ENCODE peak calls at places on chromosomes 13 and 19, in ten cellular contexts. Y is neural progenitor cell, B is right atrium auricular region, U is sigmoid colon, C is cardiac muscle cell, Z is astrocyte of the spinal cord, L is activated B cell treated with CpG ODN at 0.5 μM for 24 hours, Q is breast epithelium, E is WTC11, V is HFFc6. D is an unnamed sample.

GRCh38 chr13:113151745-113152707 is 6.4 kb upstream of the PROZ start:
- DNase-seq in Y (no peak), B (peak), U (no peak), C (no peak), Z (peak), L (no peak), Q (no peak), E (no peak), V (peak), D (peak)

GRCh38 chr19:7730286-7731217 is 1.4 kb downstream of the CLEC4G start:
- DNase-seq in Y (no peak), B (no peak), U (no peak), C (no peak), Z (no peak), L (no peak), Q (no peak), E (peak), V (no peak), D (no peak)

GRCh38 chr19:39310558-39311311 is 9.9 kb downstream of the LRFN1 start:
- DNase-seq in Y (peak), B (no peak), U (no peak), C (peak), Z (no peak), L (no peak), Q (no peak), E (peak), V (no peak), D (no peak)

GRCh38 chr19:40623403-40624239 is 22.5 kb downstream of the LTBP4 start:
- DNase-seq in Y (peak), B (no peak), U (no peak), C (peak), Z (peak), L (no peak), Q (no peak), E (peak), V (no peak), D (no peak)

GRCh38 chr13:97306646-97307045 is 84.5 kb downstream of the MBNL2 start:
- DNase-seq in Y (no peak), B (no peak), U (no peak), C (no peak), Z (peak), L (no peak), Q (no peak), E (no peak), V (no peak), D (no peak)

GRCh38 chr19:36986131-36986530 is 70.0 kb downstream of the ZNF568 start:
- DNase-seq in Y (no peak), B (no peak), U (no peak), C (no peak), Z (no peak), L (no peak), Q (no peak), E (no peak), V (no peak), D (no peak)

GRCh38 chr19:49458567-49458903 is 5.5 kb downstream of the ALDH16A1 start:
- DNase-seq in Y (no peak), B (no peak), U (no peak), C (no peak), Z (no peak), L (no peak), Q (no peak), E (no peak), V (no peak), D (no peak)

GRCh38 chr13:64278493-64278892 is 2862.8 kb upstream of the PCDH20 start:
- DNase-seq in Y (no peak), B (no peak), U (no peak), C (no peak), Z (peak), L (no peak), Q (no peak), E (no peak), V (peak), D (no peak)

GRCh38 chr13:30422056-30422914 is at the start of gene UBE2L5:
- DNase-seq in Y (peak), B (peak), U (peak), C (peak), Z (peak), L (peak), Q (peak), E (no peak), V (peak), D (peak)

GRCh38 chr19:14517840-14518505 is at the start of gene DNAJB1:
- DNase-seq in Y (peak), B (peak), U (peak), C (peak), Z (peak), L (peak), Q (peak), E (peak), V (peak), D (peak)
- TF ChIP-seq CTCF in Y (no peak), B (no peak), U (no peak), C (no peak), Z (no peak), L (no peak), Q (no peak), E (no peak), V (no peak), D (no peak)

DNA sequence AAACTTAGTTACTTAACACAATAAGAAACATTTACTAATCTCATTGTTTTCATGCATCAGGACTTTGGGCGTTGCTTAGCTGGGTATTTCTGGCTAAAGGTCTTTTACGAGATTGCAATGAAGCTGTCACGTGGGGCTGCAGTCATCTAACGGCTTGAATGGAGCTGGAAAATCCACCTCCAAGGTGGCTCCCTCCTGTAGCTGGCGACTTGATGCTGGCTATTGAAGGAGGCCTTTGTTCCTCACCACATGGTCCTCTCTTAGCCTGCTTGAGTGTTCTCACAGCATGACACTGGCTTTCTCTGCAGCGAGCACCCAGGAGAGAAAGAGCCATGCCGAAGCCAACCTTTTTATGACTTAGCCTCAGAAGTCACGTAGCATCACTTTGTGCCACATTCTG is 92.0 kb downstream of the NHLRC3 start:
- DNase-seq in Y (peak), B (no peak), U (no peak), C (no peak), Z (no peak), L (no peak), Q (no peak), E (no peak), V (no peak), D (no peak)
- TF ChIP-seq CTCF in Y (no peak), B (no peak), U (no peak), C (no peak), Z (no peak), L (no peak), Q (no peak), E (no peak), V (no peak), D (no peak)

DNA sequence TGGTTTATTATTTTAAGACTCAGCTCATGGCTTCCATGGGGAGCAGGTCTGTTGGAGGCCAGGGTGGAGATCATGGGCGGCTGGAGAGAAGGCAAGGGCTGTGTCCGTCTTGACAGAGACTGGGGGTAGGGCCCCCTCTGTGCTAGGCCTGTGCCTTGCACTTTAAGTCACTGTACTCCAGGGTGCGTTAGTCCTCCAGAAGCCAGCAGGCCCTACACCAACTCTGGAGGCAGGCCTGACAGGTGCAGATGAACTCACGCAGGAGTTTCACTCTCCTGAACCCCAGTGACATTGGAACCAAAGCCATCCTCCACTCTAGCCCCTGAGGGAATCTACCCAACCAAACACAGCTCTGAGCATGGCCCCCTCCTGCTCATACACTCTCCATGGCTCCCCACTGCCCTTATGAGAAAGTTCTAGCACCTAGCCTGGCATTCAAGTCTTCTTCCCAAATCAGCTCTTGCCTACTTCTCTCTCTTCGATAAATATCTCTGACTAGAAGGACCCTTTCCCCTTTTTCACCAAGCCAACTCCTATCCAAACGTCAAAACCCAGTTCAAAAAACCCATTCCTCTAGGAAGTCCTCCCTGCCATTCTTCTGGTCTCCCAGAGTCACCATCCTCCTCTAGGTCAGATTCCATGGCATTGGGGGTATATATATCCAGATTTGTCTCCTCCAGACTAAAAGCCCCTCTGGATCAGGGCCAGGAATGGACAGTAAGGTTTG is 15.1 kb downstream of the MEF2B start:
- DNase-seq in Y (no peak), B (no peak), U (no peak), C (no peak), Z (no peak), L (no peak), Q (no peak), E (no peak), V (no peak), D (no peak)
- TF ChIP-seq CTCF in Y (no peak), B (no peak), U (no peak), C (no peak), Z (no peak), L (no peak), Q (no peak), E (no peak), V (no peak), D (no peak)

DNA sequence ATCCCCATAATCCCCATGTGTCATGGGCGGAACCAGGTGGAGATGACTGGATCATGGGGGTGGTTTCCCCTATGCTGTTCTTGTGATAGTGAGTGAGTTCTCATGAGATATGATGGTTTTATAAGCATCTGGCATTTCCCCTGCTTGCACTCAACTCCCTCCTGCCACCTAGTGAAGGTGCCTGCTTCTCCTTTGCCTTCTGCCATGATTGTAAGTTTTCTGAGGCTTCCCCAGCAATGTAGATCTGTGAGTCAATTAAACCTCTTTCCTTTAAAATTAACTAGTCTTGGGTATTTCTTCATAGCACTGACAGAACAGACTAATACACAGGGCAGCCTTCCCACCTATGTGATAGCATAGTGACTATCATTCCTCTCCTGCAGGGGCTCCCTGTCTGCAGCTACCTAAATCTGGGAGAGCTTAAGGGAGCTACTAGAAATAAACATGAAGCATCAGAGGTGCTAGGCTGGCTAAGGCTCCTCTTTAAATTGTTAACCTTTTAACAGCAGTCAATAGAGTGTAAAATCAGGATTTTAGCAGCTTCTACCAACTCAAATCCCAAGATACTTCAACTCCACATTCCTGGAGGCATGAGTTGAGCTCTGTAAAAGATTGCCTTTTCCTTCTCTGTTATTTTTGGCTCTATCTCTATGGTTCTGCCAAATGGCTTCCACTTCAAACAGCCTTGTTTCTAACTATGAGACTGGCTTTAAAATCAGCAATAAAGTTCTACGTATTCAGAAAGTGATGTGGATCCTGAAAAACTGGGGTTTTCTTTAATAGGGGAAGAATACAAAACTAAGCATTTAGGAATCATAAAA is 112.3 kb downstream of the VWA8 start:
- DNase-seq in Y (no peak), B (no peak), U (no peak), C (peak), Z (peak), L (no peak), Q (no peak), E (no peak), V (no peak), D (no peak)
- TF ChIP-seq CTCF in Y (peak), B (no peak), U (no peak), C (peak), Z (peak), L (no peak), Q (no peak), E (no peak), V (peak), D (peak)

DNA sequence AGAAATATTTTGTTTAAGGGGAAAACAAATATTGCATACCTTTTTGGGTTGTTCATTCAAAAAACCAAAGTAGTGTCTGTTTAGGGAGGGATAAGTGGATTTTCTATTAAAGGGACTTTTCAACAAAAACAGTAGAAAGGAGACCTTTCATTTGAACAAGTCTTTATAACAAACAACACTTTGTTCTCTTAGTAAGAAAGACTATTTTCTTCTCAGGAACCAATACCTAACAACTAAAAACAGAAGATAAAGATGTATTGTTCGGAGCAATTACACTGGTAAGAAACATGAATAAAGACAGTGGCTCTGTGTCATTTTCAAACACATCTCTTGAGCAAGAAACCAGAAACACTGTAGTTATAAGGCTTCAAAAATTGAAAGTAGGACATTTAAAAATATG is 1610.1 kb upstream of the PCDH20 start:
- DNase-seq in Y (no peak), B (no peak), U (no peak), C (no peak), Z (no peak), L (no peak), Q (no peak), E (no peak), V (no peak), D (no peak)
- TF ChIP-seq CTCF in Y (no peak), B (no peak), U (no peak), C (no peak), Z (no peak), L (no peak), Q (no peak), E (no peak), V (no peak), D (no peak)

DNA sequence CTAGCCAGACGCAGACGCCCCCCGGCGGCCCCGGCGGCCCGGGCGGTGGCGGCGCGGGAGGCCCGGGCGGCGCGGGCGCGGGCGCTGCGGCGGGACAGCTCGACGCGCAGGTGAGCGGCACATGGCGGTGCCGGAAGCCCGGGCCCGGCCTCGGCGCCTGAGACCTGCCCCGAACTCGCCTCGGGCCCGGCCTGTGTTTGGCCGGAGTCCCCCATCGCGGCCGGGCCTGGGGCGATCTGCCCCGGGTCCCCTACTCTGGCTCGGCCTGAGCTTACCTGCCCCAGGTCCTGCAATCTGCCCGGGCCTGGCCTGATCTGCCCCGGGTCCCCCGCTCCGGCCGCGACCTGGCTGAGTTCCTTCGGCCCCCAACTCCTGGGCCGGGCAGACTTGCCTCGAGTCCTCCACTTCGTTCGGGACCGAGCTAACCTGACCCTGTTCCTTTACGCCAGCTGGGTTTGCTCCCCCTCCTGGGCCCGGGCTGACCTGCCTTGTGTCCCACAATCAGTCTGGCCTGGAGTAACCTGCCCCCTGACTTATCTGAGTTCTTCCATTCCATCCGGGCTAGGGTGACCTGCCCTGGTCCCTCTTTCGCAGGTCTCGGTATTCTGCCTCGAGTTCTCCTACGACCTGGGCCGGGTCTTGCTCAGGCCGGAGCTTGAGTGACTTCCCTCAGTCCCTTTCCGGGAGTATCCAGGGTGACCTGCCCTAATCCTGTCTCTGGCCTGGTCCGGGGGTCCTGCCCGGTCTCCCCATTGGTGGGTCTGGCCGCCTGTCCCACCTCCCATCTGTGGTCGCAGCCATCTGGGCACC is 777 bp downstream of the UPF1 start:
- DNase-seq in Y (peak), B (no peak), U (no peak), C (peak), Z (no peak), L (no peak), Q (no peak), E (peak), V (peak), D (no peak)
- TF ChIP-seq CTCF in Y (peak), B (no peak), U (no peak), C (peak), Z (peak), L (no peak), Q (no peak), E (no peak), V (peak), D (no peak)

DNA sequence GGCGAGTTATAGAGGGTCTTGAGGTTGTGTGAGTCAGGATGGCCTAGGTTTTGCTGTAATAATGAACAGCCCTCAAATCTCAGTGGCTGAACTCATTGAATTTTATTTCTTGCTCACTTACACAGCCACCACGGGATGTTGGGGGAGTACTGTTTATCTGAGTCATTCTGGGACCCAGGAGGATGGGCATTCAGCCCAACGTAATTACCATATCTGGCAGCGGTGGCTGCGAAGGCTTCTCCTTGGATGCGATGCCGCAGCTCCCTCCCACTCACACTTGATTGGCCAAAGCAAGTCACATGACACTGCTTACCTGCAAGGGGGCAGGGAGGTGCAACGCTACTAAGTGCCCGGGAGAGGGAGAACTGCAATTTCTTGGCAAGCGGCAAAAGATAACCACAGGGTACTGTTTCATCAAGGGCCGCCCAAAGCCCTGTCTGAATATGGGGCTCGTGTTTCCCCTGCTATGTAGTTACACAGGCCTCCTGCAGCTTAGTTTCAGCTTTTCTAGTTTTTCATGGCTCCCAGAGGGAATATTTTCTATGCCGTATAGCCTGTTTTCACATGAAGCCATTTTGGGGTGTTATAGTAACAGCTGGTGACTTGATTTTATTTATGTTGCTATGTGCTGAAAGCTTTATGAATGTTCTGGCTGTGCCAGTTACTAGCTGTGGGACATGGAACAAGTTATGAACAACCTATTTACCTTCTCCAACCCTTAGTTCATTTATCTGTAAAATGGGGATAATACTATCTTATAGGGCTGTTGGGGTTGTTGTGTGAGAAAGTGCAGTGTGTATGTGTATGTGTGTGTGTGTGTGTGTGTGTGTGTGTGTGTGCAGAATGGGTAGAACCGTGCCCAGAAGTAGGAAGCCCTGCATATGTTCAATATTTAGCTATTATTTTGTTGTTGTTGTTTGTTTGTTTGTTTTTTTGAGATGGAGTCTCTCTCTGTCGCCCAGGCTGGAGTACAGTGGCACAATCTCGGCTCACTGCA is 20.1 kb downstream of the ZSWIM9 start:
- DNase-seq in Y (peak), B (no peak), U (peak), C (peak), Z (peak), L (no peak), Q (no peak), E (peak), V (no peak), D (no peak)
- TF ChIP-seq CTCF in Y (peak), B (no peak), U (no peak), C (peak), Z (peak), L (no peak), Q (no peak), E (peak), V (peak), D (peak)

GRCh38 chr19:16066611-16067104 is 9.6 kb upstream of the TPM4 start:
- DNase-seq in Y (no peak), B (no peak), U (no peak), C (no peak), Z (no peak), L (no peak), Q (no peak), E (no peak), V (peak), D (no peak)
- TF ChIP-seq CTCF in Y (no peak), B (no peak), U (peak), C (no peak), Z (peak), L (no peak), Q (no peak), E (no peak), V (peak), D (no peak)

DNA sequence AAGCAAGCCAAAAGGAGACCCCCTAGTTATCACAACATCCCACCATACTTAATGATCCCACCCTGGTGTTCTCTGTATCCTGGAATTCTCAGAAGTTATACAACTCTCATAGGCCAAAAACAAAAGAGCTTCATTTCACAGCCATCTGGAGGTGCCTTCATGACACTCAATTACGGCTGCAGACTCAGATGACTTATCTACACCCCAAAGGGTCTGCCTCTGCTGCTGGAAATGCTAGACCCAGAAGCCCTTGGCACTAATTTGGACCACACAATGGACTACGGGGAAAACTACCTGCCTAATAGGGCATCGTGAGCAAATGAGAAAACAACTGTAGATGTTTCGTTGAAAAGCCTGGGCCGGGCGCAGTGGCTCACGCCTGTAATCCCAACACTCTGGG is 40.2 kb downstream of the BRD4 start:
- DNase-seq in Y (no peak), B (no peak), U (no peak), C (no peak), Z (no peak), L (no peak), Q (no peak), E (no peak), V (no peak), D (no peak)
- TF ChIP-seq CTCF in Y (no peak), B (no peak), U (no peak), C (no peak), Z (no peak), L (no peak), Q (no peak), E (no peak), V (no peak), D (no peak)

GRCh38 chr19:10270616-10271394 is at the start of gene ICAM1:
- DNase-seq in Y (peak), B (peak), U (peak), C (no peak), Z (peak), L (peak), Q (peak), E (peak), V (no peak), D (peak)
- TF ChIP-seq CTCF in Y (no peak), B (no peak), U (no peak), C (no peak), Z (no peak), L (no peak), Q (peak), E (no peak), V (peak), D (no peak)

D was measured in osteocyte.